ENCODE peak calls at places on chromosomes 11 and 22, in four cellular contexts. Y is ovary; V is left ventricle myocardium inferior; Z is T-helper 2 cell treated with Interferon-gamma antibody and Interleukin-4, amounts not matched to agents 5 μg/mL and 100 μg/mL, for 36 hours. R is an unnamed sample.

GRCh38 chr22:50250555-50251471 is at the start of gene HDAC10:
- DNase-seq in V (peak; percentile 84), Y (peak; percentile 83), Z (peak; percentile 85), R (peak; percentile 77)

GRCh38 chr11:130449996-130450419 is 1.6 kb downstream of the ADAMTS15 start:
- DNase-seq in Y (peak; percentile 72), Z (no peak), V (peak; percentile 91), R (no peak)

GRCh38 chr11:8833568-8834275 is 77.3 kb upstream of the AKIP1 start:
- DNase-seq in V (no peak), Y (no peak), Z (no peak), R (no peak)

GRCh38 chr11:14270690-14271542 is 88.1 kb downstream of the RRAS2 start:
- DNase-seq in Y (no peak), V (no peak), Z (peak; percentile 44), R (no peak)

GRCh38 chr11:124113890-124114289 is 1.4 kb upstream of the VWA5A start:
- DNase-seq in V (no peak), Z (no peak), Y (no peak), R (peak; percentile 63)

GRCh38 chr11:113198907-113199660 is 115.3 kb upstream of the TTC12 start:
- DNase-seq in Y (no peak), V (no peak), Z (no peak), R (no peak)

GRCh38 chr11:47995318-47995717 is 15.0 kb downstream of the PTPRJ start:
- DNase-seq in Z (no peak), Y (no peak), V (no peak), R (no peak)

GRCh38 chr22:42645938-42646568 is 3.1 kb downstream of the CYB5R3 start:
- DNase-seq in Z (no peak), V (no peak), Y (no peak), R (no peak)

GRCh38 chr11:64164392-64165312 is 1.3 kb downstream of the MACROD1 start:
- DNase-seq in Z (no peak), V (peak; percentile 65), Y (peak; percentile 52), R (no peak)

GRCh38 chr11:132050577-132051180 is 680.3 kb downstream of the NTM start:
- DNase-seq in Z (no peak), Y (no peak), V (no peak), R (no peak)

GRCh38 chr22:42905702-42906183 is 48.7 kb upstream of the ARFGAP3 start:
- DNase-seq in Y (peak; percentile 39), V (peak; percentile 74), Z (no peak), R (peak; percentile 60)

GRCh38 chr22:17842386-17842785 is 68.1 kb upstream of the BID start:
- DNase-seq in Z (peak; percentile 10), Y (peak; percentile 84), V (no peak), R (peak; percentile 64)

GRCh38 chr11:121595717-121596156 is 143.0 kb upstream of the SORL1-AS1 start:
- DNase-seq in Z (no peak), Y (no peak), V (no peak), R (no peak)

GRCh38 chr11:46663277-46663940 is 37.0 kb downstream of the ARHGAP1 start:
- DNase-seq in Z (no peak), Y (no peak), V (no peak), R (no peak)

GRCh38 chr22:29994027-29994715 is 86.1 kb upstream of the HORMAD2 start:
- DNase-seq in Z (no peak), Y (no peak), V (no peak), R (no peak)

GRCh38 chr11:92696076-92696475 is 273.4 kb upstream of the MTNR1B start:
- DNase-seq in V (no peak), Y (no peak), Z (no peak), R (no peak)

GRCh38 chr22:19213001-19213400 is 34.5 kb upstream of the SLC25A1 start:
- DNase-seq in V (no peak), Z (no peak), Y (no peak), R (no peak)